ENCODE peak calls at places on chromosome 16, in seven cellular contexts. One of them, this sample, is unnamed. For H3K9me3 and H3K4me1, the result is how much of the 10 kb centered on the place peaks cover.

GRCh38 chr16:29192329-29193247 is 207.7 kb downstream of the LAT start:
- DNase-seq in cardiac muscle cell: no peak
- DNase-seq in CD8-positive, alpha-beta T cell: no peak
- DNase-seq in heart right ventricle: no peak
- DNase-seq in fibroblast of lung: no peak
- DNase-seq in GM12878: no peak
- DNase-seq in psoas muscle: no peak
- DNase-seq in this sample: peak

GRCh38 chr16:69827527-69827926 is 65.4 kb downstream of the WWP2 start:
- DNase-seq in cardiac muscle cell: no peak
- DNase-seq in CD8-positive, alpha-beta T cell: no peak
- DNase-seq in psoas muscle: no peak
- DNase-seq in heart right ventricle: peak
- DNase-seq in GM12878: no peak
- DNase-seq in fibroblast of lung: no peak
- DNase-seq in this sample: no peak

GRCh38 chr16:73056383-73056782 is 8.5 kb upstream of the ZFHX3 start:
- DNase-seq in psoas muscle: no peak
- DNase-seq in fibroblast of lung: no peak
- DNase-seq in CD8-positive, alpha-beta T cell: no peak
- DNase-seq in GM12878: no peak
- DNase-seq in cardiac muscle cell: no peak
- DNase-seq in heart right ventricle: no peak
- DNase-seq in this sample: no peak

GRCh38 chr16:89300311-89300975 is 82.9 kb downstream of the ZNF778 start:
- DNase-seq in cardiac muscle cell: no peak
- DNase-seq in GM12878: no peak
- DNase-seq in fibroblast of lung: peak
- DNase-seq in heart right ventricle: peak
- DNase-seq in CD8-positive, alpha-beta T cell: no peak
- DNase-seq in psoas muscle: peak
- DNase-seq in this sample: no peak

GRCh38 chr16:55467898-55468297 is 11.1 kb upstream of the MMP2 start:
- DNase-seq in heart right ventricle: no peak
- DNase-seq in fibroblast of lung: no peak
- DNase-seq in GM12878: no peak
- DNase-seq in psoas muscle: no peak
- DNase-seq in CD8-positive, alpha-beta T cell: no peak
- DNase-seq in cardiac muscle cell: no peak
- DNase-seq in this sample: peak

GRCh38 chr16:69567031-69567680 is 1.4 kb downstream of the NFAT5 start:
- DNase-seq in psoas muscle: no peak
- DNase-seq in heart right ventricle: no peak
- DNase-seq in cardiac muscle cell: peak
- DNase-seq in GM12878: no peak
- DNase-seq in CD8-positive, alpha-beta T cell: no peak
- DNase-seq in fibroblast of lung: no peak
- DNase-seq in this sample: no peak

GRCh38 chr16:77690416-77690815 is 31.9 kb upstream of the NUDT7 start:
- DNase-seq in CD8-positive, alpha-beta T cell: no peak
- DNase-seq in cardiac muscle cell: no peak
- DNase-seq in psoas muscle: no peak
- DNase-seq in fibroblast of lung: no peak
- DNase-seq in GM12878: no peak
- DNase-seq in heart right ventricle: no peak
- DNase-seq in this sample: no peak

GRCh38 chr16:84194470-84195200 is 3.7 kb downstream of the ADAD2 start:
- DNase-seq in CD8-positive, alpha-beta T cell: peak
- DNase-seq in heart right ventricle: no peak
- DNase-seq in cardiac muscle cell: no peak
- DNase-seq in GM12878: no peak
- DNase-seq in psoas muscle: no peak
- DNase-seq in fibroblast of lung: no peak
- DNase-seq in this sample: no peak

GRCh38 chr16:58842746-58843145 is 108.6 kb upstream of the GOT2 start:
- DNase-seq in cardiac muscle cell: no peak
- DNase-seq in psoas muscle: no peak
- DNase-seq in GM12878: no peak
- DNase-seq in CD8-positive, alpha-beta T cell: no peak
- DNase-seq in fibroblast of lung: no peak
- DNase-seq in heart right ventricle: no peak
- DNase-seq in this sample: no peak

GRCh38 chr16:15827709-15828343 is 29.0 kb downstream of the MYH11 start:
- DNase-seq in fibroblast of lung: no peak
- DNase-seq in CD8-positive, alpha-beta T cell: no peak
- DNase-seq in GM12878: no peak
- DNase-seq in cardiac muscle cell: no peak
- DNase-seq in psoas muscle: no peak
- DNase-seq in heart right ventricle: no peak
- DNase-seq in this sample: no peak

GRCh38 chr16:31118223-31119155 is 1.0 kb downstream of the KAT8 start:
- DNase-seq in GM12878: no peak
- DNase-seq in CD8-positive, alpha-beta T cell: no peak
- DNase-seq in fibroblast of lung: peak
- DNase-seq in psoas muscle: no peak
- DNase-seq in cardiac muscle cell: no peak
- DNase-seq in heart right ventricle: no peak
- DNase-seq in this sample: no peak

GRCh38 chr16:66020061-66020460 is 346.4 kb upstream of the CDH5 start:
- DNase-seq in GM12878: no peak
- DNase-seq in fibroblast of lung: no peak
- DNase-seq in cardiac muscle cell: no peak
- DNase-seq in CD8-positive, alpha-beta T cell: no peak
- DNase-seq in heart right ventricle: no peak
- DNase-seq in psoas muscle: no peak
- DNase-seq in this sample: no peak

GRCh38 chr16:79286646-79287423 is 313.7 kb downstream of the MAF start:
- DNase-seq in CD8-positive, alpha-beta T cell: peak
- DNase-seq in fibroblast of lung: no peak
- DNase-seq in GM12878: peak
- DNase-seq in psoas muscle: peak
- DNase-seq in heart right ventricle: peak
- DNase-seq in cardiac muscle cell: no peak
- DNase-seq in this sample: peak

DNA sequence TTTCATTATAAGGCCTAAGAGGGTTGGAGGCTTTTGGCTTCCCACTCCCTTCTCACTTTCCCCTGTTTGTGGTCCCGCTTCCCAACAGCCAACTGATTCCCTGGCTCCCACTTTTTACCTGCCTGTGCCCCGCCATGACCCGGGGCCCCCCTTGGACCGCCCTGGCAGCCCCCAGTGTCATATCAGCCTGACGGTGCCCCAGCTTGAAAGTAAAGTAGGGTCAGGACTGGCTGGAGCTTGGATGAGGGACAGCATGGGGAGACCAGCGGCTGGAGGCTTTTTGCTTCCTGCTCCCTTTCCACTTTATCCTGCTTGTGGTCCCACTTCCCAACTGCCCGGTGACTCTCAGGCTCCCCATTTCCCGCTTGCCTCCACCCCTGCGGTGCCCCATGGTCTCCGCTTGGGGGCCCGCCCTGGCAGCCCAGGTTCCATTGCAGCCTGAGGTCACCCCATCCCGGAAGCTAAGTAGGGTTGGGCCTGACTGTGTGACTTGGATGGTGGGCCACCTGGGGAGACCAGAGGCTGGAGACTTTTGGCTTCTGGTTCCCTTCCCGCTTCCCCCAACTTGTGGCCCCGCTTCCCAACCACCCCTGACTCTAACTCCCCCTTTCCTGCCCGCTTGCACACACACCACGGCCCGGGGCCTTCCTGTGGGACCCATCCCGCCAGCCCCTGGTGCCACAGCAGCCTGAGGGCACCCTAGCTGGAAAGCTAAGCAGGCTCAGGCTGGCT is 2274.7 kb downstream of the TP53TG3F start:
- DNase-seq in cardiac muscle cell: no peak
- DNase-seq in fibroblast of lung: no peak
- DNase-seq in CD8-positive, alpha-beta T cell: no peak
- DNase-seq in psoas muscle: no peak
- DNase-seq in heart right ventricle: no peak
- DNase-seq in GM12878: no peak
- DNase-seq in this sample: no peak
- H3K9me3 ChIP-seq in cardiac muscle cell: under half
- H3K9me3 ChIP-seq in fibroblast of lung: under half
- H3K9me3 ChIP-seq in CD8-positive, alpha-beta T cell: under half
- H3K9me3 ChIP-seq in psoas muscle: under half
- H3K9me3 ChIP-seq in heart right ventricle: under half
- H3K9me3 ChIP-seq in GM12878: under half
- H3K9me3 ChIP-seq in this sample: under half

GRCh38 chr16:87963400-87963799 is 12.2 kb downstream of the BANP start:
- DNase-seq in CD8-positive, alpha-beta T cell: peak
- DNase-seq in heart right ventricle: no peak
- DNase-seq in GM12878: no peak
- DNase-seq in cardiac muscle cell: no peak
- DNase-seq in fibroblast of lung: peak
- DNase-seq in psoas muscle: no peak
- DNase-seq in this sample: no peak
- H3K4me3 ChIP-seq in CD8-positive, alpha-beta T cell: no peak
- H3K4me3 ChIP-seq in heart right ventricle: no peak
- H3K4me3 ChIP-seq in GM12878: no peak
- H3K4me3 ChIP-seq in cardiac muscle cell: no peak
- H3K4me3 ChIP-seq in fibroblast of lung: no peak
- H3K4me3 ChIP-seq in psoas muscle: no peak
- H3K4me3 ChIP-seq in this sample: no peak

GRCh38 chr16:67173323-67173722 is 3.0 kb downstream of the NOL3 start:
- DNase-seq in fibroblast of lung: no peak
- DNase-seq in heart right ventricle: no peak
- DNase-seq in cardiac muscle cell: no peak
- DNase-seq in GM12878: no peak
- DNase-seq in psoas muscle: no peak
- DNase-seq in CD8-positive, alpha-beta T cell: no peak
- DNase-seq in this sample: no peak
- H3K4me1 ChIP-seq in fibroblast of lung: under half
- H3K4me1 ChIP-seq in heart right ventricle: under half
- H3K4me1 ChIP-seq in cardiac muscle cell: under half
- H3K4me1 ChIP-seq in GM12878: under half
- H3K4me1 ChIP-seq in psoas muscle: half or more
- H3K4me1 ChIP-seq in CD8-positive, alpha-beta T cell: under half
- H3K4me1 ChIP-seq in this sample: under half

DNA sequence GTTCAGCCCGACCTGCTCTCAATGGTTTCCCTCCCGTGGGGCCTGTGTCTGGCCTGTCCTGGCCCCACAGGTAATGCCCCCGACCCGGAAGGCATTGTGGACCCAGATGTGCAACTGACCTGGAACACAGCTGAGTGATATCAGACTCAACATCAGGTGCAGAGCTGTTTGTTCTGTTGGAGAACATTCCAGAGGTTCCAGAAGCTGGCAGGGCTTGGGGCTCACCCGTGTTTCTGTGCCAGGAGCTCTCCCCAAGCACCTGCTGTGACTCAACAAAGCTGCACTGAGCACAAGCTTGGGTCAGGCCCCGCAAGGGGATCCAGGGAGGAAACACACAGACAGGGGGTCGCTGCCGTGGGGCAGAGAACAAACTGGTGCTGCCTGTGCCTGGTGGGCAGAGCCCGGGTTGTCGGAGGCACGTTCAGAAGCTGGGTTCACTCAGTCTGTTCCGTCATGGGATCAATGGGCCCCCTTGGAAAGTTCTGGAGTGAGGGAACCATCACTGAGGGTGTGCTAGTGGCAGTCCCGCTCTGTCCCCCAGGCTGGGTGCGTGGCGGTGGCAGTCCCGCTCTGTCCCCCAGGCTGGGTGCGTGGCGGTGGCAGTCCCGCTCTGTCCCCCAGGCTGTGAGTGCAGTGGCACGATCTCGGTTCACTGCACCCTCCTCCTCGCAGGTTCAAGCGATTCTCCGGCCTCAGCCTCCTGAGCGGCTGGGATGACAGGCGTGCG is 22.1 kb downstream of the HS3ST6 start:
- DNase-seq in fibroblast of lung: no peak
- DNase-seq in GM12878: no peak
- DNase-seq in psoas muscle: no peak
- DNase-seq in CD8-positive, alpha-beta T cell: no peak
- DNase-seq in cardiac muscle cell: no peak
- DNase-seq in heart right ventricle: no peak
- DNase-seq in this sample: no peak
- H3K9me3 ChIP-seq in fibroblast of lung: under half
- H3K9me3 ChIP-seq in GM12878: under half
- H3K9me3 ChIP-seq in psoas muscle: under half
- H3K9me3 ChIP-seq in CD8-positive, alpha-beta T cell: under half
- H3K9me3 ChIP-seq in cardiac muscle cell: under half
- H3K9me3 ChIP-seq in heart right ventricle: under half
- H3K9me3 ChIP-seq in this sample: under half

GRCh38 chr16:1979271-1980025 is 1.8 kb downstream of the NOXO1 start:
- DNase-seq in heart right ventricle: no peak
- DNase-seq in GM12878: no peak
- DNase-seq in cardiac muscle cell: no peak
- DNase-seq in fibroblast of lung: no peak
- DNase-seq in CD8-positive, alpha-beta T cell: no peak
- DNase-seq in psoas muscle: no peak
- DNase-seq in this sample: no peak
- H3K4me3 ChIP-seq in heart right ventricle: no peak
- H3K4me3 ChIP-seq in GM12878: no peak
- H3K4me3 ChIP-seq in cardiac muscle cell: no peak
- H3K4me3 ChIP-seq in fibroblast of lung: no peak
- H3K4me3 ChIP-seq in CD8-positive, alpha-beta T cell: no peak
- H3K4me3 ChIP-seq in psoas muscle: no peak
- H3K4me3 ChIP-seq in this sample: no peak

DNA sequence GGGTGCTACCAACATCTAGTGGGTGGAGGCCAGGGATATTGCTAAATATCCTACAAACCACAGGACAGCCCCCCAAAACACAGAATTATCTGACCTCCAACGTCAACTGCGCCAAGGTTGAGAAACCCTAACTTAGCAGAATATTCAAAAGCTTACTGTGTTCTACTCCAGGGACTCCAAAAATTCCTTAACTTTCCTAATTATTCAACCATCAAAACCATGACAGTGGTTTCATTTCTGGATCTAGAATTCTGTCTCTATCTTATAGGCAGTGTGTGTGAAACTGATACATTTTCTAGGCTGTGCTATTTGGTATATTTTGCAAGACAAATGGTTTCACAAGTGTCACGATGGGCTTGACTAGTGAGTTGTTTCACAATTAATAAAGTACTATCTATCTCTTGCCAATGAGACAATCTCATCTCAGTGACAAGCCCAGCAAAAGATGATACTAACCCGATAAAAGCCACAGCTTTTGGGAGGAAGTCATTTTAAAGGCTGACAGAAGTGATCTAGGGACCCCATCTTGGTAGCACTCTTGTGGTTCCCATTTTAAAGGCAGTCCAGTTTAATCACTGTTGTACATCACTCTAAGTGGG is 14.6 kb downstream of the TXNDC11 start:
- DNase-seq in CD8-positive, alpha-beta T cell: no peak
- DNase-seq in fibroblast of lung: no peak
- DNase-seq in GM12878: no peak
- DNase-seq in psoas muscle: no peak
- DNase-seq in cardiac muscle cell: no peak
- DNase-seq in heart right ventricle: no peak
- DNase-seq in this sample: no peak
- H3K4me1 ChIP-seq in CD8-positive, alpha-beta T cell: under half
- H3K4me1 ChIP-seq in fibroblast of lung: under half
- H3K4me1 ChIP-seq in GM12878: under half
- H3K4me1 ChIP-seq in psoas muscle: under half
- H3K4me1 ChIP-seq in cardiac muscle cell: under half
- H3K4me1 ChIP-seq in heart right ventricle: under half
- H3K4me1 ChIP-seq in this sample: under half

GRCh38 chr16:5374184-5374583 is 276.6 kb upstream of the EEF2KMT start:
- DNase-seq in CD8-positive, alpha-beta T cell: no peak
- DNase-seq in heart right ventricle: no peak
- DNase-seq in fibroblast of lung: no peak
- DNase-seq in GM12878: no peak
- DNase-seq in psoas muscle: no peak
- DNase-seq in cardiac muscle cell: no peak
- DNase-seq in this sample: no peak
- H3K9me3 ChIP-seq in CD8-positive, alpha-beta T cell: under half
- H3K9me3 ChIP-seq in heart right ventricle: under half
- H3K9me3 ChIP-seq in fibroblast of lung: under half
- H3K9me3 ChIP-seq in GM12878: under half
- H3K9me3 ChIP-seq in psoas muscle: under half
- H3K9me3 ChIP-seq in cardiac muscle cell: under half
- H3K9me3 ChIP-seq in this sample: under half

This sample was measured in tibial artery.